ENCODE peak calls at places on chromosomes 13 and 19, in ten cellular contexts. J is A549, S is thyroid gland, E is colonic mucosa, Z is heart right ventricle, F is ovary, Q is AG10803, L is OCI-LY7, R is cardiac muscle cell, A is IMR-90. G is an unnamed sample.

GRCh38 chr19:2476451-2477140 is 669 bp downstream of the GADD45B start:
- DNase-seq in J (peak; percentile 57), S (peak; percentile 56), E (peak; percentile 73), Z (peak; percentile 50), F (peak; percentile 46), Q (peak; percentile 48), L (peak; percentile 59), R (peak; percentile 66), A (peak; percentile 74), G (peak; percentile 59)

GRCh38 chr19:57888494-57889231 is at the start of gene ZNF814:
- DNase-seq in J (peak; percentile 85), S (peak; percentile 91), E (peak; percentile 90), Z (peak; percentile 81), F (peak; percentile 76), Q (peak; percentile 79), L (peak; percentile 92), R (peak; percentile 91), A (peak; percentile 84), G (peak; percentile 91)

GRCh38 chr13:102742506-102742905 is 31.1 kb downstream of the TEX30 start:
- DNase-seq in J (no peak), S (no peak), E (no peak), Z (no peak), F (no peak), Q (no peak), L (no peak), R (no peak), A (no peak), G (no peak)

GRCh38 chr19:16095071-16095571 is 16.6 kb upstream of the RAB8A start:
- DNase-seq in J (no peak), S (no peak), E (no peak), Z (peak; percentile 29), F (no peak), Q (no peak), L (no peak), R (no peak), A (no peak), G (peak; percentile 8)

GRCh38 chr19:49431330-49431749 is 6.2 kb downstream of the GFY start:
- DNase-seq in J (peak; percentile 56), S (no peak), E (no peak), Z (no peak), F (no peak), Q (no peak), L (no peak), R (no peak), A (no peak), G (no peak)

GRCh38 chr19:5268801-5269200 is 71.8 kb downstream of the PTPRS start:
- DNase-seq in J (no peak), S (no peak), E (no peak), Z (no peak), F (no peak), Q (no peak), L (no peak), R (no peak), A (no peak), G (no peak)

GRCh38 chr19:35716985-35717664 is 678 bp upstream of the KMT2B start:
- DNase-seq in J (peak; percentile 95), S (peak; percentile 97), E (peak; percentile 94), Z (peak; percentile 96), F (peak; percentile 79), Q (peak; percentile 81), L (peak; percentile 99), R (peak; percentile 84), A (peak; percentile 94), G (peak; percentile 95)

GRCh38 chr19:39347332-39348227 is 5.4 kb downstream of the SAMD4B start:
- DNase-seq in J (no peak), S (no peak), E (no peak), Z (no peak), F (no peak), Q (no peak), L (no peak), R (peak; percentile 11), A (peak; percentile 53), G (no peak)

GRCh38 chr13:50991624-50992610 is 82.3 kb downstream of the RNASEH2B start:
- DNase-seq in J (no peak), S (no peak), E (no peak), Z (no peak), F (no peak), Q (no peak), L (no peak), R (no peak), A (no peak), G (no peak)

GRCh38 chr19:18437481-18438330 is at the start of gene ISYNA1:
- DNase-seq in J (peak; percentile 69), S (peak; percentile 59), E (peak; percentile 61), Z (peak; percentile 72), F (peak; percentile 80), Q (no peak), L (no peak), R (peak; percentile 68), A (peak; percentile 20), G (no peak)

GRCh38 chr19:18401580-18402112 is 4.2 kb upstream of the LRRC25 start:
- DNase-seq in J (peak; percentile 85), S (no peak), E (peak; percentile 89), Z (peak; percentile 47), F (no peak), Q (peak; percentile 82), L (peak; percentile 96), R (peak; percentile 78), A (peak; percentile 69), G (peak; percentile 85)

GRCh38 chr19:30001794-30002193 is 59.8 kb downstream of the URI1 start:
- DNase-seq in J (peak; percentile 25), S (no peak), E (no peak), Z (no peak), F (no peak), Q (no peak), L (peak; percentile 6), R (peak; percentile 23), A (peak; percentile 19), G (no peak)

GRCh38 chr13:114288157-114288591 is 6.8 kb downstream of the UPF3A start:
- DNase-seq in J (no peak), S (no peak), E (no peak), Z (no peak), F (no peak), Q (no peak), L (no peak), R (no peak), A (no peak), G (no peak)

GRCh38 chr19:29676586-29676985 is 11.3 kb downstream of the PLEKHF1 start:
- DNase-seq in J (no peak), S (peak; percentile 81), E (no peak), Z (peak; percentile 73), F (no peak), Q (no peak), L (no peak), R (no peak), A (no peak), G (no peak)

GRCh38 chr13:84574851-84575250 is 692.6 kb upstream of the SLITRK1 start:
- DNase-seq in J (peak; percentile 0), S (no peak), E (no peak), Z (no peak), F (no peak), Q (peak; percentile 21), L (no peak), R (peak; percentile 27), A (peak; percentile 16), G (peak; percentile 4)

DNA sequence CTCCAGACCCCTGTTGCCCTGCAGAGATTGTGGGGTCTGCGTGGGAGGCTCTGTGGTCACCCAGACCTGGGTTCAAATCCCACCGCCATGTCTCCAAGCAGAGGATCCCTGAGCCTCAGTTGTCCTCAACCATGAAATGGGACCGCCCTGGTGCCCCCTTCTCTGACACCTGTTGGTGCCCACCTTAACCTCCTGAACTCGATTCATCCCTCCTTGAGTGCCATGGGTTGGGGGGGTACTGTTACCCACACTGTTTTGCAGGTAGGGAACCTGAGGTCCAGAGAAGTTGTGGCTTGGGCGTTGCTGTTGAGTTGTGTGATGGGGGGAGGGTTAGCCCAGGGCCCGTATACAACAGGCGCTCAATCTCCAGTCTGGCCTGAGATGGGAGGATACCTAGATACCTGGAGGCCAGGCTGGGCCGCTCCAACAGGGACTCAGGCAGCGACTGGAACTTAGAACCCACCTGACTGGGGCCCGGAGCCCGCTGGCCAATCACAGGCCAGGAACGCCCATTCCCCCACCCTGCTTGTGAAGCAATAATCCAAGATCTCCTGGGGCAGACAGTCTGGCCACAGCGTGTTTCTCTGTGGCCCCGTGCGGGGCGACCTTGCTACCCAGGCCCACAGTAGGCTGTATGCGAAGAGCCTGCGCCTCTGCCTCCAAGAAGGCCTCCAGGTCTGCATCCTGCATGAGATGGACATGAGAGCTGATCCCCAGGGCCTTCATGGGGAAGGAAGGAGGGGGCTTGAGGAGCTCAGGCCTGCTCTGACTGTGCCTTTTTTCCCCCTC is 2.8 kb downstream of the ARID3A start:
- DNase-seq in J (peak; percentile 41), S (no peak), E (no peak), Z (peak; percentile 28), F (no peak), Q (peak; percentile 31), L (no peak), R (peak; percentile 34), A (no peak), G (peak; percentile 59)
- H3K4me3 ChIP-seq in J (no peak overlapping the region), S (no peak overlapping the region), E (no peak overlapping the region), Z (no peak overlapping the region), F (no peak overlapping the region), Q (peak overlapping the region; percentile 12), L (no peak overlapping the region), R (no peak overlapping the region), A (no peak overlapping the region), G (peak overlapping the region; percentile 79)

GRCh38 chr13:32911506-32911905 is 104.7 kb upstream of the KL start:
- DNase-seq in J (peak; percentile 57), S (peak; percentile 25), E (no peak), Z (no peak), F (no peak), Q (peak; percentile 57), L (peak; percentile 30), R (peak; percentile 57), A (peak; percentile 57), G (peak; percentile 34)
- TF ChIP-seq CTCF in J (peak; percentile 36), S (peak; percentile 32), E (peak; percentile 27), Z (peak; percentile 32), F (no peak), Q (peak; percentile 62), L (peak; percentile 52), R (peak; percentile 52), A (peak; percentile 52), G (peak; percentile 47)

DNA sequence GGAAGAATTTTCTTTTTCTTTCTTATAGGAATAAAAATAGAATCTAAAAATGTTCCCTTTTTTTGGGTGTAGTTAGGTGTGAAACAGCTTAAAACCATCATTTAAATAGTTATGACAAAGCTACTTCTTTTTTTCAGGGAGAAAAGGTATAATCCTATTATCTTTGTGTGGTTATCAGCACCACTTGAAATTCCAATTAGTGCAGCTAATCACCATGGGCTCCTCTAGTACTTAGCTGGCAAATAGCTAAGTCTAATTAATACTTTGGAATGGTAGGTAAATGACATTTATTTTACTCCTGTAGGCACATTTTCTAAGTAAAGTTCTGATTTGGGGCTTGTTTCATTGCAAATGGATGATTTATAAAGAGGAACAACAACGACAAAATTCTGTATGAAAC is 132.6 kb downstream of the OLFM4 start:
- DNase-seq in J (no peak), S (no peak), E (no peak), Z (no peak), F (no peak), Q (no peak), L (no peak), R (no peak), A (no peak), G (no peak)
- H3K4me3 ChIP-seq in J (no peak overlapping the region), S (no peak overlapping the region), E (no peak overlapping the region), Z (no peak overlapping the region), F (no peak overlapping the region), Q (no peak overlapping the region), L (no peak overlapping the region), R (no peak overlapping the region), A (no peak overlapping the region), G (no peak overlapping the region)

GRCh38 chr13:111539791-111540446 is 219.5 kb downstream of the TEX29 start:
- DNase-seq in J (no peak), S (no peak), E (no peak), Z (no peak), F (no peak), Q (no peak), L (no peak), R (no peak), A (no peak), G (no peak)
- TF ChIP-seq CTCF in J (no peak), S (no peak), E (no peak), Z (no peak), F (no peak), Q (no peak), L (no peak), R (no peak), A (no peak), G (no peak)